ENCODE peak calls at places on chromosomes 11 and 22, in seven cellular contexts. L, R, S, W, T, U and J are unnamed samples. For H3K4me1, the result is how much of the 10 kb centered on the place peaks cover.

GRCh38 chr22:17734197-17734596 is 40.1 kb downstream of the BID start:
- DNase-seq in U (no peak), S (peak), R (no peak), T (no peak), L (no peak), W (no peak), J (peak)

GRCh38 chr11:17402486-17402885 is 14.0 kb upstream of the KCNJ11 start:
- DNase-seq in S (no peak), L (no peak), U (no peak), W (no peak), T (no peak), R (no peak), J (no peak)

GRCh38 chr11:844693-845644 is 2.3 kb downstream of the TSPAN4 start:
- DNase-seq in T (peak), S (peak), R (peak), L (no peak), U (peak), W (peak), J (peak)

GRCh38 chr11:109726061-109726460 is 304.1 kb downstream of the C11orf87 start:
- DNase-seq in U (no peak), R (no peak), T (no peak), L (no peak), W (no peak), S (no peak), J (no peak)

GRCh38 chr22:50674606-50675552 is 2.3 kb downstream of the SHANK3 start:
- DNase-seq in T (peak), R (peak), W (no peak), S (peak), U (no peak), L (peak), J (peak)

GRCh38 chr11:80849253-80849652 is 1408.4 kb upstream of the TENM4 start:
- DNase-seq in S (no peak), W (no peak), U (no peak), R (no peak), T (no peak), L (no peak), J (no peak)

GRCh38 chr22:24989541-24989951 is 37.0 kb downstream of the KIAA1671 start:
- DNase-seq in S (no peak), U (no peak), L (no peak), T (no peak), W (no peak), R (no peak), J (no peak)

GRCh38 chr22:37432708-37433054 is 5.4 kb upstream of the ELFN2 start:
- DNase-seq in S (no peak), R (no peak), T (no peak), U (no peak), W (no peak), L (no peak), J (no peak)

GRCh38 chr11:108592591-108593213 is 866 bp downstream of the EXPH5 start:
- DNase-seq in T (no peak), U (peak), W (no peak), R (no peak), S (peak), L (no peak), J (peak)

GRCh38 chr11:46649180-46649738 is 31.9 kb downstream of the ATG13 start:
- DNase-seq in S (peak), W (no peak), U (peak), L (no peak), R (peak), T (no peak), J (peak)

GRCh38 chr22:43476751-43477150 is 64.9 kb downstream of the MPPED1 start:
- DNase-seq in T (no peak), R (no peak), S (no peak), W (no peak), L (no peak), U (no peak), J (no peak)

GRCh38 chr11:45332486-45332934 is 46.4 kb upstream of the SYT13 start:
- DNase-seq in U (no peak), T (no peak), W (peak), S (peak), L (peak), R (no peak), J (peak)

GRCh38 chr11:102241026-102241425 is 76.3 kb upstream of the BIRC3 start:
- DNase-seq in R (no peak), L (no peak), S (no peak), T (no peak), W (no peak), U (no peak), J (peak)

GRCh38 chr22:30332551-30332950 is 5.8 kb upstream of the TBC1D10A start:
- DNase-seq in L (no peak), U (no peak), R (no peak), W (no peak), S (no peak), T (no peak), J (no peak)

GRCh38 chr22:49353185-49353584 is 474.5 kb downstream of the BRD1 start:
- DNase-seq in U (no peak), T (no peak), W (no peak), L (no peak), S (no peak), R (no peak), J (no peak)

GRCh38 chr22:28029201-28029948 is 110.3 kb upstream of the PITPNB start:
- DNase-seq in U (peak), R (peak), W (no peak), T (peak), L (no peak), S (no peak), J (peak)

GRCh38 chr22:32327066-32327465 is 30.6 kb upstream of the RFPL3 start:
- DNase-seq in R (no peak), T (no peak), U (no peak), S (no peak), W (no peak), L (no peak), J (peak)

GRCh38 chr11:26193714-26194373 is 138.1 kb upstream of the ANO3 start:
- DNase-seq in R (no peak), T (no peak), L (no peak), U (no peak), S (no peak), W (no peak), J (peak)

GRCh38 chr11:121582296-121582695 is 129.5 kb upstream of the SORL1-AS1 start:
- DNase-seq in W (peak), L (no peak), U (no peak), R (no peak), T (no peak), S (no peak), J (no peak)

GRCh38 chr22:37418627-37419369 is 8.5 kb downstream of the ELFN2 start:
- DNase-seq in T (peak), L (no peak), W (no peak), R (no peak), S (no peak), U (no peak), J (no peak)

GRCh38 chr11:84899740-84900139 is 727.4 kb downstream of the DLG2 start:
- DNase-seq in S (no peak), U (no peak), T (no peak), R (no peak), W (peak), L (peak), J (peak)

GRCh38 chr11:28951191-28951590 is 843.0 kb downstream of the METTL15 start:
- DNase-seq in W (no peak), R (no peak), L (no peak), S (no peak), U (no peak), T (no peak), J (no peak)

GRCh38 chr22:19876314-19876940 is 21.8 kb upstream of the GNB1L start:
- DNase-seq in W (no peak), T (peak), R (no peak), L (no peak), S (no peak), U (peak), J (no peak)

GRCh38 chr11:98307827-98308491 is 712.8 kb upstream of the CNTN5 start:
- DNase-seq in U (no peak), W (no peak), R (no peak), T (no peak), S (no peak), L (no peak), J (no peak)

GRCh38 chr11:35639591-35640179 is 21.4 kb downstream of the FJX1 start:
- DNase-seq in S (no peak), T (no peak), R (no peak), W (no peak), U (no peak), L (no peak), J (no peak)

GRCh38 chr11:69931994-69932910 is 113.0 kb upstream of the FGF3 start:
- DNase-seq in T (peak), U (no peak), S (no peak), R (no peak), W (no peak), L (no peak), J (no peak)

GRCh38 chr22:50626856-50627451 is 998 bp downstream of the ARSA start:
- DNase-seq in W (no peak), S (no peak), R (no peak), L (no peak), U (no peak), T (no peak), J (no peak)

GRCh38 chr11:106379712-106380111 is 302.2 kb downstream of the AASDHPPT start:
- DNase-seq in W (no peak), R (no peak), S (no peak), U (no peak), L (no peak), T (no peak), J (no peak)

GRCh38 chr11:70555092-70555491 is 156.8 kb downstream of the CTTN start:
- DNase-seq in R (no peak), L (no peak), U (no peak), S (no peak), W (no peak), T (no peak), J (no peak)

GRCh38 chr11:120168960-120169681 is 31.2 kb upstream of the TRIM29 start:
- DNase-seq in S (peak), R (peak), U (no peak), W (no peak), L (no peak), T (peak), J (peak)
- H3K4me3 ChIP-seq in S (peak), R (peak), U (peak), W (no peak), L (peak), T (peak), J (peak)

GRCh38 chr11:13127161-13127560 is 118.0 kb downstream of the RASSF10 start:
- DNase-seq in U (no peak), L (no peak), T (no peak), S (no peak), R (no peak), W (no peak), J (no peak)

GRCh38 chr11:13126430-13126829 is 117.3 kb downstream of the RASSF10 start:
- DNase-seq in T (no peak), U (no peak), S (peak), W (no peak), R (no peak), L (no peak), J (no peak)

DNA sequence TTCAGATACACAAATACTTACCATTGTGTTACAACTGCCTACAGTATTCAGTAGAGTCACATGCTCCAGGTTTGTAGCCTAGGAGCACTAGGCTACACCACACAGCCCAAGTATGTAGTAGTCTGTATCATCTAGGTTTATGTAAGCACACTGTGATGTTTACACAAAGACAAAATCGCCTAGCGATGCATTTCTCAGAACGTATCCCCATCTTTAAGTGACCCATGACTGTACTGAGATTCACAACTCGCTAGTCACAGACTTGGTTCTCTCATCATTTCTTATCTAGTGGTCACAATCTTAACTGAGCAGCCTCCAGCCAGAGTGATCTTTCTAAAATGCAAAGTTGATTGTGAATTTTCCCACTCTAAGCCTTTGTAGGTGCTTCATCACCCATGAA is 119.3 kb downstream of the RASSF10 start:
- DNase-seq in S (no peak), U (no peak), R (no peak), T (no peak), W (no peak), L (no peak), J (no peak)
- H3K4me1 ChIP-seq in S (under half), U (under half), R (under half), T (under half), W (under half), L (under half), J (under half)

GRCh38 chr11:19715373-19715772 is 2.7 kb downstream of the NAV2 start:
- DNase-seq in R (no peak), U (no peak), W (no peak), T (no peak), L (no peak), S (peak), J (peak)
- H3K4me3 ChIP-seq in R (peak), U (peak), W (no peak), T (no peak), L (no peak), S (peak), J (peak)

GRCh38 chr11:7575841-7576451 is 62.1 kb downstream of the PPFIBP2 start:
- DNase-seq in R (peak), T (peak), L (no peak), W (no peak), S (peak), U (no peak), J (peak)
- H3K4me1 ChIP-seq in R (under half), T (half or more), L (under half), W (under half), S (half or more), U (under half), J (half or more)

DNA sequence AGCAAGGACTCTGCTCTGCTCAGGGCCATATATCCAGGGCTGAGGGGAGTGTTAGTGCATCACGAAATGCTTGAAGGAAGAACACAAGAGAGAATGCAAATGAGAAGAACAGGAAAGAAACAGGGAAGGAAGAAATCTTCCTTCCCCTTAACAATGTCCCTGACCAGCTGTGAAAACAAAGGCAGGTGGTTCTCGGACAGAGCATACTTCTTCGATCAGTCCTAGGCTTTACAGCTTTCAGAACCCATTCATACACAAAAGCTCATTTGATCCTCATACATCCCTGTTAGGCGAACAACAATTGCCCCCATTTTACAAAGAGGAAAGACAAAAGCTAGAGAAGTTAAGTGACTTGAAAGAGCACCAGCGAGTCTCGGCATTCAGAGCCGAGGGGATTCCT is 57.3 kb upstream of the LRRC55 start:
- DNase-seq in U (no peak), R (no peak), L (no peak), W (no peak), T (no peak), S (no peak), J (no peak)
- H3K4me3 ChIP-seq in U (no peak), R (no peak), L (no peak), W (no peak), T (no peak), S (no peak), J (no peak)

GRCh38 chr11:65788801-65789200 is 1.9 kb downstream of the OVOL1 start:
- DNase-seq in T (no peak), W (no peak), S (no peak), U (no peak), R (no peak), L (no peak), J (no peak)
- H3K4me1 ChIP-seq in T (under half), W (under half), S (under half), U (under half), R (under half), L (half or more), J (under half)

GRCh38 chr11:117548876-117549275 is 221.2 kb downstream of the CEP164 start:
- DNase-seq in W (no peak), S (no peak), T (no peak), U (no peak), R (no peak), L (no peak), J (no peak)
- H3K4me3 ChIP-seq in W (no peak), S (no peak), T (no peak), U (no peak), R (no peak), L (no peak), J (no peak)

GRCh38 chr22:23263651-23264555 is 83.6 kb downstream of the BCR start:
- DNase-seq in U (no peak), L (no peak), W (peak), R (no peak), T (no peak), S (no peak), J (no peak)

GRCh38 chr22:23260645-23261581 is 80.6 kb downstream of the BCR start:
- DNase-seq in L (no peak), W (no peak), T (no peak), R (no peak), U (no peak), S (no peak), J (no peak)

GRCh38 chr22:23261900-23262450 is 81.7 kb downstream of the BCR start:
- DNase-seq in W (no peak), U (no peak), L (no peak), T (no peak), R (no peak), S (no peak), J (no peak)

GRCh38 chr22:23264610-23265388 is 84.5 kb downstream of the BCR start:
- DNase-seq in U (no peak), L (no peak), T (no peak), R (peak), W (peak), S (no peak), J (no peak)

GRCh38 chr22:23262474-23263332 is 82.4 kb downstream of the BCR start:
- DNase-seq in S (no peak), W (no peak), T (no peak), L (no peak), R (no peak), U (no peak), J (no peak)
- H3K4me1 ChIP-seq in S (under half), W (under half), T (under half), L (under half), R (under half), U (under half), J (under half)